ENCODE peak calls at places on chromosomes 5 and 9, in five cellular contexts. One of them, this sample, is unnamed.

GRCh38 chr9:37650873-37651768 is at the start of gene FRMPD1:
- DNase-seq in tibial nerve: no peak
- DNase-seq in HepG2: peak; percentile 17
- DNase-seq in A549: peak; percentile 33
- DNase-seq in stomach: peak; percentile 73
- DNase-seq in this sample: peak; percentile 74

GRCh38 chr5:14406554-14406849 is 175.1 kb upstream of the OTULINL start:
- DNase-seq in tibial nerve: no peak
- DNase-seq in A549: no peak
- DNase-seq in HepG2: no peak
- DNase-seq in stomach: no peak
- DNase-seq in this sample: no peak

GRCh38 chr9:109482391-109482916 is 15.7 kb downstream of the PTPN3 start:
- DNase-seq in stomach: no peak
- DNase-seq in HepG2: no peak
- DNase-seq in A549: no peak
- DNase-seq in tibial nerve: no peak
- DNase-seq in this sample: no peak

GRCh38 chr9:72828281-72828731 is 124.5 kb downstream of the ALDH1A1 start:
- DNase-seq in HepG2: peak; percentile 90
- DNase-seq in tibial nerve: no peak
- DNase-seq in stomach: no peak
- DNase-seq in A549: peak; percentile 86
- DNase-seq in this sample: no peak

GRCh38 chr9:130446111-130446861 is 1.5 kb downstream of the ASS1 start:
- DNase-seq in tibial nerve: peak; percentile 75
- DNase-seq in HepG2: peak; percentile 38
- DNase-seq in stomach: peak; percentile 62
- DNase-seq in A549: no peak
- DNase-seq in this sample: peak; percentile 97

GRCh38 chr9:72457366-72457765 is 64.0 kb upstream of the TMC1 start:
- DNase-seq in A549: no peak
- DNase-seq in stomach: no peak
- DNase-seq in HepG2: no peak
- DNase-seq in tibial nerve: no peak
- DNase-seq in this sample: no peak

GRCh38 chr9:98627291-98627690 is 81.4 kb downstream of the GABBR2 start:
- DNase-seq in A549: no peak
- DNase-seq in HepG2: no peak
- DNase-seq in tibial nerve: no peak
- DNase-seq in stomach: no peak
- DNase-seq in this sample: no peak

GRCh38 chr5:1543398-1544293 is 19.9 kb upstream of the LPCAT1 start:
- DNase-seq in tibial nerve: no peak
- DNase-seq in stomach: no peak
- DNase-seq in A549: no peak
- DNase-seq in HepG2: no peak
- DNase-seq in this sample: peak; percentile 33

GRCh38 chr5:115854139-115854538 is 12.4 kb downstream of the AP3S1 start:
- DNase-seq in stomach: no peak
- DNase-seq in A549: no peak
- DNase-seq in tibial nerve: no peak
- DNase-seq in HepG2: no peak
- DNase-seq in this sample: no peak

GRCh38 chr9:3285365-3286161 is 240.2 kb downstream of the RFX3 start:
- DNase-seq in A549: no peak
- DNase-seq in HepG2: no peak
- DNase-seq in stomach: no peak
- DNase-seq in tibial nerve: no peak
- DNase-seq in this sample: no peak

GRCh38 chr5:65394078-65394477 is 87.6 kb downstream of the ADAMTS6 start:
- DNase-seq in HepG2: peak; percentile 12
- DNase-seq in tibial nerve: peak; percentile 47
- DNase-seq in A549: peak; percentile 2
- DNase-seq in stomach: no peak
- DNase-seq in this sample: peak; percentile 68

GRCh38 chr9:79973627-79974026 is 401.9 kb downstream of the TLE4 start:
- DNase-seq in stomach: no peak
- DNase-seq in tibial nerve: no peak
- DNase-seq in HepG2: no peak
- DNase-seq in A549: no peak
- DNase-seq in this sample: no peak

GRCh38 chr9:35609001-35609819 is 4.1 kb downstream of the TESK1 start:
- DNase-seq in A549: no peak
- DNase-seq in stomach: no peak
- DNase-seq in tibial nerve: no peak
- DNase-seq in HepG2: no peak
- DNase-seq in this sample: peak; percentile 68

GRCh38 chr5:143717400-143717799 is 94.6 kb upstream of the HMHB1 start:
- DNase-seq in stomach: no peak
- DNase-seq in HepG2: no peak
- DNase-seq in A549: no peak
- DNase-seq in tibial nerve: no peak
- DNase-seq in this sample: no peak

GRCh38 chr5:97229688-97230285 is 46.7 kb upstream of the RIOK2 start:
- DNase-seq in A549: no peak
- DNase-seq in HepG2: no peak
- DNase-seq in stomach: no peak
- DNase-seq in tibial nerve: no peak
- DNase-seq in this sample: no peak

GRCh38 chr9:120099064-120099463 is 480.9 kb downstream of the CDK5RAP2 start:
- DNase-seq in tibial nerve: no peak
- DNase-seq in HepG2: no peak
- DNase-seq in stomach: no peak
- DNase-seq in A549: no peak
- DNase-seq in this sample: no peak

GRCh38 chr9:38445154-38446043 is 21.1 kb upstream of the IGFBPL1 start:
- DNase-seq in stomach: no peak
- DNase-seq in tibial nerve: no peak
- DNase-seq in HepG2: no peak
- DNase-seq in A549: no peak
- DNase-seq in this sample: no peak

GRCh38 chr5:120160120-120160895 is 303.8 kb upstream of the PRR16 start:
- DNase-seq in A549: peak; percentile 12
- DNase-seq in tibial nerve: no peak
- DNase-seq in stomach: no peak
- DNase-seq in HepG2: no peak
- DNase-seq in this sample: no peak

GRCh38 chr5:127561254-127561653 is 43.8 kb downstream of the PRRC1 start:
- DNase-seq in stomach: no peak
- DNase-seq in A549: no peak
- DNase-seq in HepG2: no peak
- DNase-seq in tibial nerve: no peak
- DNase-seq in this sample: no peak

GRCh38 chr5:38593959-38594358 is 37.5 kb upstream of the LIFR start:
- DNase-seq in HepG2: no peak
- DNase-seq in stomach: no peak
- DNase-seq in tibial nerve: no peak
- DNase-seq in A549: no peak
- DNase-seq in this sample: no peak

GRCh38 chr5:54881286-54882005 is 103.9 kb downstream of the ESM1 start:
- DNase-seq in tibial nerve: no peak
- DNase-seq in A549: no peak
- DNase-seq in stomach: no peak
- DNase-seq in HepG2: no peak
- DNase-seq in this sample: no peak

GRCh38 chr9:38141751-38142150 is 72.7 kb upstream of the SHB start:
- DNase-seq in stomach: no peak
- DNase-seq in A549: peak; percentile 21
- DNase-seq in HepG2: no peak
- DNase-seq in tibial nerve: no peak
- DNase-seq in this sample: no peak

GRCh38 chr9:126869368-126869767 is 8.9 kb downstream of the ZBTB34 start:
- DNase-seq in A549: no peak
- DNase-seq in tibial nerve: no peak
- DNase-seq in HepG2: no peak
- DNase-seq in stomach: no peak
- DNase-seq in this sample: no peak

GRCh38 chr5:143134269-143134668 is 269.2 kb downstream of the NR3C1 start:
- DNase-seq in HepG2: no peak
- DNase-seq in tibial nerve: no peak
- DNase-seq in A549: no peak
- DNase-seq in stomach: no peak
- DNase-seq in this sample: no peak

GRCh38 chr5:154197801-154198461 is 7.4 kb downstream of the GALNT10 start:
- DNase-seq in tibial nerve: no peak
- DNase-seq in HepG2: peak; percentile 44
- DNase-seq in A549: peak; percentile 73
- DNase-seq in stomach: peak; percentile 57
- DNase-seq in this sample: no peak

DNA sequence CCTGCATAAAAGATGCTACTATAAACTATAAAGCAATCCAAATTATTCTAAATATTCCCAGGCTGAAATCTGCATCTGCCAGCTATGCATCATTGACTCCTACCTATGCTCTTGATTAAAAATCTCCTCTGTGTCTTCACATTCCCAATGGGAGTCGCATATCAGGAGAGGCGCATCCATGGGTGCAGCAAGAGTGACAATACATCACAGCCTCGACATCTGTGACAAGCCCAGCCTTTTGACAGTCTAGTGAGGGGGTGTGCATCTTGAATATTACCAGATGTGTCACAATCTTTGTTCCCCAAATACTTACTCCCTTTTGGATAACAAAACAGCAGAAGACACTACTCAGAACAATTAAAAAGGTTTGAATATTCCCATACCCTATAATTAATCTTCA is 171.8 kb downstream of the PDE4D start:
- DNase-seq in A549: no peak
- DNase-seq in stomach: no peak
- DNase-seq in HepG2: no peak
- DNase-seq in tibial nerve: no peak
- DNase-seq in this sample: no peak
- TF ChIP-seq EP300 in A549: no peak
- TF ChIP-seq EP300 in stomach: no peak
- TF ChIP-seq EP300 in HepG2: no peak
- TF ChIP-seq EP300 in tibial nerve: no peak
- TF ChIP-seq EP300 in this sample: no peak

GRCh38 chr5:167574381-167574780 is 717.1 kb upstream of the WWC1 start:
- DNase-seq in A549: no peak
- DNase-seq in tibial nerve: no peak
- DNase-seq in HepG2: no peak
- DNase-seq in stomach: no peak
- DNase-seq in this sample: no peak

GRCh38 chr5:167570431-167570830 is 721.0 kb upstream of the WWC1 start:
- DNase-seq in stomach: no peak
- DNase-seq in tibial nerve: no peak
- DNase-seq in A549: no peak
- DNase-seq in HepG2: no peak
- DNase-seq in this sample: no peak

GRCh38 chr5:167576126-167576525 is 715.3 kb upstream of the WWC1 start:
- DNase-seq in HepG2: no peak
- DNase-seq in stomach: no peak
- DNase-seq in tibial nerve: no peak
- DNase-seq in A549: no peak
- DNase-seq in this sample: no peak

GRCh38 chr5:167571824-167572223 is 719.6 kb upstream of the WWC1 start:
- DNase-seq in HepG2: no peak
- DNase-seq in stomach: no peak
- DNase-seq in tibial nerve: no peak
- DNase-seq in A549: no peak
- DNase-seq in this sample: no peak

GRCh38 chr5:167573274-167574127 is 717.9 kb upstream of the WWC1 start:
- DNase-seq in HepG2: no peak
- DNase-seq in tibial nerve: peak; percentile 15
- DNase-seq in A549: no peak
- DNase-seq in stomach: no peak
- DNase-seq in this sample: no peak
- TF ChIP-seq EP300 in HepG2: no peak
- TF ChIP-seq EP300 in tibial nerve: no peak
- TF ChIP-seq EP300 in A549: no peak
- TF ChIP-seq EP300 in stomach: no peak
- TF ChIP-seq EP300 in this sample: no peak

DNA sequence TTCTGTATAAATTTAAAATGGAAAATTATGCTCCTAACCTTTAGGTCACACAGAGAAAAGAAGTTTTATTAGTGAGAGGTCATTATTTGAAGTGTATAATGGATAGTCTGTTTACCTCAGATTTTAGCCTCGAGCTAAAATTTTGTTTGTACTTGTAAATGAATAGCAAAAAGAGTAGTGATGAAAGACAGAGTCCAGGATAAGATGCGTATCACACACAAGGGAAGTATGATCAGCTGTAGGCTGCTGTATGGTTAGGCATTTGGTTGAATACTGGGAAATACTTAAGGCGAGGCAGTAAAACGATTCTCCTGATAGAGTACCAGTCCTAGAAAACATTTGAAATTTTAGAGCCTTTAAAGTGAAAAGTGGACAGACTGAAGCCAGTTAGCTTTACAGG is 92.7 kb downstream of the FBXL7 start:
- DNase-seq in stomach: no peak
- DNase-seq in tibial nerve: no peak
- DNase-seq in HepG2: no peak
- DNase-seq in A549: no peak
- DNase-seq in this sample: no peak
- TF ChIP-seq EP300 in stomach: no peak
- TF ChIP-seq EP300 in tibial nerve: no peak
- TF ChIP-seq EP300 in HepG2: no peak
- TF ChIP-seq EP300 in A549: no peak
- TF ChIP-seq EP300 in this sample: no peak

GRCh38 chr9:4327504-4328191 is 27.8 kb upstream of the GLIS3 start:
- DNase-seq in stomach: no peak
- DNase-seq in A549: no peak
- DNase-seq in HepG2: no peak
- DNase-seq in tibial nerve: no peak
- DNase-seq in this sample: no peak

GRCh38 chr9:4325113-4325512 is 25.2 kb upstream of the GLIS3 start:
- DNase-seq in tibial nerve: no peak
- DNase-seq in HepG2: no peak
- DNase-seq in stomach: no peak
- DNase-seq in A549: no peak
- DNase-seq in this sample: no peak

GRCh38 chr9:4321554-4321953 is 21.7 kb upstream of the GLIS3 start:
- DNase-seq in tibial nerve: no peak
- DNase-seq in stomach: no peak
- DNase-seq in A549: no peak
- DNase-seq in HepG2: no peak
- DNase-seq in this sample: no peak

GRCh38 chr9:4328723-4329122 is 28.9 kb upstream of the GLIS3 start:
- DNase-seq in stomach: no peak
- DNase-seq in HepG2: no peak
- DNase-seq in A549: no peak
- DNase-seq in tibial nerve: no peak
- DNase-seq in this sample: no peak

DNA sequence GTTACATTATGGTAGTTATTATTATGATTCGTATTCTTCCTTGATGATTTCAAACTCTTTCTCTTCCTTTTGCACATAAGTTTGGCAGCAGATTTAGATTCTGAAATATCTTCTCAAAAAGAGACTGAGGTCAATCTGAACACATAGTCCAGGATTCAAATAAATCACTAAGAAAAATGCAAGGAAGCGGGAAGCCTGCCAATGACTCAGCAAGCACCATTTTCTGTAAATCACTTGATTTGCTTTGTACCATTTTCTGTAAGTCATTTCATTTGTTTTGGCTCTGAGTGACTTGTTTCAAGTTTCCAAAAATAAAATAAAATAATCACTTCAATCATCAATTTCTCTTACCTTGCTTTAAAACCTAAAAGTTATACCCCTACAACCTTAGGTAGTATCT is 24.6 kb upstream of the GLIS3 start:
- DNase-seq in A549: no peak
- DNase-seq in stomach: no peak
- DNase-seq in tibial nerve: no peak
- DNase-seq in HepG2: no peak
- DNase-seq in this sample: no peak
- TF ChIP-seq EP300 in A549: no peak
- TF ChIP-seq EP300 in stomach: no peak
- TF ChIP-seq EP300 in tibial nerve: no peak
- TF ChIP-seq EP300 in HepG2: no peak
- TF ChIP-seq EP300 in this sample: no peak

GRCh38 chr5:94891565-94892362 is 273.3 kb downstream of the SLF1 start:
- DNase-seq in stomach: no peak
- DNase-seq in tibial nerve: no peak
- DNase-seq in A549: no peak
- DNase-seq in HepG2: no peak
- DNase-seq in this sample: no peak
- TF ChIP-seq EP300 in stomach: no peak
- TF ChIP-seq EP300 in tibial nerve: no peak
- TF ChIP-seq EP300 in A549: no peak
- TF ChIP-seq EP300 in HepG2: no peak
- TF ChIP-seq EP300 in this sample: no peak

This sample was measured in sigmoid colon.